ENCODE peak calls at places on chromosomes 2 and 18, in ten cellular contexts. One of them, this sample, is unnamed.

GRCh38 chr18:31197676-31198075 is 35.0 kb upstream of the DSC1 start:
- DNase-seq in mesenchymal stem cell: no peak
- DNase-seq in GM13977: no peak
- DNase-seq in NCI-H2081: no peak
- DNase-seq in COR-L47: peak; percentile 66
- DNase-seq in stimulated activated CD4-positive, alpha-beta T cell treated with anti-CD3 and anti-CD28 coated beads, Interleukin-2, amount 100 ng/mL, for 48 hours: no peak
- DNase-seq in tibial artery: no peak
- DNase-seq in lung microvascular endothelial cell: peak; percentile 19
- DNase-seq in activated CD4-positive, alpha-beta T cell treated with anti-CD3 and anti-CD28 coated beads, Interleukin-2, amount 10 ng/mL, durations not matched to agents 24 days and 14 days: no peak
- DNase-seq in activated effector memory CD4-positive, alpha-beta T cell treated with anti-CD3 and anti-CD28 coated beads, Interleukin-2, amount 50 U/mL, for 16 hours: no peak
- DNase-seq in this sample: no peak

GRCh38 chr18:49006641-49007136 is 55.9 kb upstream of the SMAD7 start:
- DNase-seq in mesenchymal stem cell: no peak
- DNase-seq in GM13977: no peak
- DNase-seq in NCI-H2081: peak; percentile 28
- DNase-seq in COR-L47: peak; percentile 95
- DNase-seq in stimulated activated CD4-positive, alpha-beta T cell treated with anti-CD3 and anti-CD28 coated beads, Interleukin-2, amount 100 ng/mL, for 48 hours: no peak
- DNase-seq in tibial artery: no peak
- DNase-seq in lung microvascular endothelial cell: no peak
- DNase-seq in activated CD4-positive, alpha-beta T cell treated with anti-CD3 and anti-CD28 coated beads, Interleukin-2, amount 10 ng/mL, durations not matched to agents 24 days and 14 days: no peak
- DNase-seq in activated effector memory CD4-positive, alpha-beta T cell treated with anti-CD3 and anti-CD28 coated beads, Interleukin-2, amount 50 U/mL, for 16 hours: no peak
- DNase-seq in this sample: no peak

GRCh38 chr2:99127999-99128398 is 13.5 kb upstream of the C2orf15 start:
- DNase-seq in mesenchymal stem cell: no peak
- DNase-seq in GM13977: no peak
- DNase-seq in NCI-H2081: no peak
- DNase-seq in COR-L47: no peak
- DNase-seq in stimulated activated CD4-positive, alpha-beta T cell treated with anti-CD3 and anti-CD28 coated beads, Interleukin-2, amount 100 ng/mL, for 48 hours: no peak
- DNase-seq in tibial artery: no peak
- DNase-seq in lung microvascular endothelial cell: no peak
- DNase-seq in activated CD4-positive, alpha-beta T cell treated with anti-CD3 and anti-CD28 coated beads, Interleukin-2, amount 10 ng/mL, durations not matched to agents 24 days and 14 days: no peak
- DNase-seq in activated effector memory CD4-positive, alpha-beta T cell treated with anti-CD3 and anti-CD28 coated beads, Interleukin-2, amount 50 U/mL, for 16 hours: no peak
- DNase-seq in this sample: no peak

GRCh38 chr18:43588838-43589237 is 311.5 kb upstream of the SYT4 start:
- DNase-seq in mesenchymal stem cell: no peak
- DNase-seq in GM13977: no peak
- DNase-seq in NCI-H2081: no peak
- DNase-seq in COR-L47: no peak
- DNase-seq in stimulated activated CD4-positive, alpha-beta T cell treated with anti-CD3 and anti-CD28 coated beads, Interleukin-2, amount 100 ng/mL, for 48 hours: no peak
- DNase-seq in tibial artery: no peak
- DNase-seq in lung microvascular endothelial cell: no peak
- DNase-seq in activated CD4-positive, alpha-beta T cell treated with anti-CD3 and anti-CD28 coated beads, Interleukin-2, amount 10 ng/mL, durations not matched to agents 24 days and 14 days: no peak
- DNase-seq in activated effector memory CD4-positive, alpha-beta T cell treated with anti-CD3 and anti-CD28 coated beads, Interleukin-2, amount 50 U/mL, for 16 hours: no peak
- DNase-seq in this sample: no peak

GRCh38 chr2:94956797-94957391 is 68.6 kb upstream of the MAL start:
- DNase-seq in mesenchymal stem cell: peak; percentile 1
- DNase-seq in GM13977: peak; percentile 54
- DNase-seq in NCI-H2081: peak; percentile 20
- DNase-seq in COR-L47: no peak
- DNase-seq in stimulated activated CD4-positive, alpha-beta T cell treated with anti-CD3 and anti-CD28 coated beads, Interleukin-2, amount 100 ng/mL, for 48 hours: peak; percentile 32
- DNase-seq in tibial artery: no peak
- DNase-seq in lung microvascular endothelial cell: peak; percentile 46
- DNase-seq in activated CD4-positive, alpha-beta T cell treated with anti-CD3 and anti-CD28 coated beads, Interleukin-2, amount 10 ng/mL, durations not matched to agents 24 days and 14 days: peak; percentile 80
- DNase-seq in activated effector memory CD4-positive, alpha-beta T cell treated with anti-CD3 and anti-CD28 coated beads, Interleukin-2, amount 50 U/mL, for 16 hours: peak; percentile 74
- DNase-seq in this sample: no peak

GRCh38 chr2:9207641-9208301 is 1.2 kb downstream of the ASAP2 start:
- DNase-seq in mesenchymal stem cell: peak; percentile 45
- DNase-seq in GM13977: peak; percentile 48
- DNase-seq in NCI-H2081: no peak
- DNase-seq in COR-L47: peak; percentile 10
- DNase-seq in stimulated activated CD4-positive, alpha-beta T cell treated with anti-CD3 and anti-CD28 coated beads, Interleukin-2, amount 100 ng/mL, for 48 hours: peak; percentile 4
- DNase-seq in tibial artery: no peak
- DNase-seq in lung microvascular endothelial cell: peak; percentile 37
- DNase-seq in activated CD4-positive, alpha-beta T cell treated with anti-CD3 and anti-CD28 coated beads, Interleukin-2, amount 10 ng/mL, durations not matched to agents 24 days and 14 days: peak; percentile 62
- DNase-seq in activated effector memory CD4-positive, alpha-beta T cell treated with anti-CD3 and anti-CD28 coated beads, Interleukin-2, amount 50 U/mL, for 16 hours: no peak
- DNase-seq in this sample: no peak

GRCh38 chr2:195319112-195319460 is 337.9 kb upstream of the SLC39A10 start:
- DNase-seq in mesenchymal stem cell: peak; percentile 40
- DNase-seq in GM13977: no peak
- DNase-seq in NCI-H2081: no peak
- DNase-seq in COR-L47: no peak
- DNase-seq in stimulated activated CD4-positive, alpha-beta T cell treated with anti-CD3 and anti-CD28 coated beads, Interleukin-2, amount 100 ng/mL, for 48 hours: no peak
- DNase-seq in tibial artery: no peak
- DNase-seq in lung microvascular endothelial cell: no peak
- DNase-seq in activated CD4-positive, alpha-beta T cell treated with anti-CD3 and anti-CD28 coated beads, Interleukin-2, amount 10 ng/mL, durations not matched to agents 24 days and 14 days: no peak
- DNase-seq in activated effector memory CD4-positive, alpha-beta T cell treated with anti-CD3 and anti-CD28 coated beads, Interleukin-2, amount 50 U/mL, for 16 hours: no peak
- DNase-seq in this sample: no peak

GRCh38 chr2:104025296-104025695 is 828.6 kb upstream of the POU3F3 start:
- DNase-seq in mesenchymal stem cell: no peak
- DNase-seq in GM13977: no peak
- DNase-seq in NCI-H2081: no peak
- DNase-seq in COR-L47: no peak
- DNase-seq in stimulated activated CD4-positive, alpha-beta T cell treated with anti-CD3 and anti-CD28 coated beads, Interleukin-2, amount 100 ng/mL, for 48 hours: no peak
- DNase-seq in tibial artery: no peak
- DNase-seq in lung microvascular endothelial cell: no peak
- DNase-seq in activated CD4-positive, alpha-beta T cell treated with anti-CD3 and anti-CD28 coated beads, Interleukin-2, amount 10 ng/mL, durations not matched to agents 24 days and 14 days: no peak
- DNase-seq in activated effector memory CD4-positive, alpha-beta T cell treated with anti-CD3 and anti-CD28 coated beads, Interleukin-2, amount 50 U/mL, for 16 hours: no peak
- DNase-seq in this sample: no peak

GRCh38 chr2:71333619-71334018 is 2.0 kb downstream of the ZNF638 start:
- DNase-seq in mesenchymal stem cell: no peak
- DNase-seq in GM13977: no peak
- DNase-seq in NCI-H2081: no peak
- DNase-seq in COR-L47: no peak
- DNase-seq in stimulated activated CD4-positive, alpha-beta T cell treated with anti-CD3 and anti-CD28 coated beads, Interleukin-2, amount 100 ng/mL, for 48 hours: no peak
- DNase-seq in tibial artery: no peak
- DNase-seq in lung microvascular endothelial cell: peak; percentile 9
- DNase-seq in activated CD4-positive, alpha-beta T cell treated with anti-CD3 and anti-CD28 coated beads, Interleukin-2, amount 10 ng/mL, durations not matched to agents 24 days and 14 days: no peak
- DNase-seq in activated effector memory CD4-positive, alpha-beta T cell treated with anti-CD3 and anti-CD28 coated beads, Interleukin-2, amount 50 U/mL, for 16 hours: no peak
- DNase-seq in this sample: no peak

GRCh38 chr18:74342416-74343043 is 26.9 kb downstream of the C18orf63 start:
- DNase-seq in mesenchymal stem cell: peak; percentile 75
- DNase-seq in GM13977: peak; percentile 14
- DNase-seq in NCI-H2081: peak; percentile 25
- DNase-seq in COR-L47: peak; percentile 13
- DNase-seq in stimulated activated CD4-positive, alpha-beta T cell treated with anti-CD3 and anti-CD28 coated beads, Interleukin-2, amount 100 ng/mL, for 48 hours: peak; percentile 8
- DNase-seq in tibial artery: no peak
- DNase-seq in lung microvascular endothelial cell: peak; percentile 71
- DNase-seq in activated CD4-positive, alpha-beta T cell treated with anti-CD3 and anti-CD28 coated beads, Interleukin-2, amount 10 ng/mL, durations not matched to agents 24 days and 14 days: peak; percentile 72
- DNase-seq in activated effector memory CD4-positive, alpha-beta T cell treated with anti-CD3 and anti-CD28 coated beads, Interleukin-2, amount 50 U/mL, for 16 hours: no peak
- DNase-seq in this sample: no peak

GRCh38 chr2:207869784-207870778 is 100.4 kb upstream of the FZD5 start:
- DNase-seq in mesenchymal stem cell: peak; percentile 63
- DNase-seq in GM13977: no peak
- DNase-seq in NCI-H2081: no peak
- DNase-seq in COR-L47: no peak
- DNase-seq in stimulated activated CD4-positive, alpha-beta T cell treated with anti-CD3 and anti-CD28 coated beads, Interleukin-2, amount 100 ng/mL, for 48 hours: no peak
- DNase-seq in tibial artery: no peak
- DNase-seq in lung microvascular endothelial cell: peak; percentile 28
- DNase-seq in activated CD4-positive, alpha-beta T cell treated with anti-CD3 and anti-CD28 coated beads, Interleukin-2, amount 10 ng/mL, durations not matched to agents 24 days and 14 days: no peak
- DNase-seq in activated effector memory CD4-positive, alpha-beta T cell treated with anti-CD3 and anti-CD28 coated beads, Interleukin-2, amount 50 U/mL, for 16 hours: no peak
- DNase-seq in this sample: no peak

GRCh38 chr18:29123706-29124530 is 947.0 kb upstream of the CDH2 start:
- DNase-seq in mesenchymal stem cell: peak; percentile 29
- DNase-seq in GM13977: no peak
- DNase-seq in NCI-H2081: no peak
- DNase-seq in COR-L47: no peak
- DNase-seq in stimulated activated CD4-positive, alpha-beta T cell treated with anti-CD3 and anti-CD28 coated beads, Interleukin-2, amount 100 ng/mL, for 48 hours: no peak
- DNase-seq in tibial artery: no peak
- DNase-seq in lung microvascular endothelial cell: peak; percentile 22
- DNase-seq in activated CD4-positive, alpha-beta T cell treated with anti-CD3 and anti-CD28 coated beads, Interleukin-2, amount 10 ng/mL, durations not matched to agents 24 days and 14 days: no peak
- DNase-seq in activated effector memory CD4-positive, alpha-beta T cell treated with anti-CD3 and anti-CD28 coated beads, Interleukin-2, amount 50 U/mL, for 16 hours: no peak
- DNase-seq in this sample: no peak

GRCh38 chr18:7979714-7980113 is 412.6 kb downstream of the PTPRM start:
- DNase-seq in mesenchymal stem cell: no peak
- DNase-seq in GM13977: no peak
- DNase-seq in NCI-H2081: no peak
- DNase-seq in COR-L47: no peak
- DNase-seq in stimulated activated CD4-positive, alpha-beta T cell treated with anti-CD3 and anti-CD28 coated beads, Interleukin-2, amount 100 ng/mL, for 48 hours: no peak
- DNase-seq in tibial artery: no peak
- DNase-seq in lung microvascular endothelial cell: no peak
- DNase-seq in activated CD4-positive, alpha-beta T cell treated with anti-CD3 and anti-CD28 coated beads, Interleukin-2, amount 10 ng/mL, durations not matched to agents 24 days and 14 days: peak; percentile 41
- DNase-seq in activated effector memory CD4-positive, alpha-beta T cell treated with anti-CD3 and anti-CD28 coated beads, Interleukin-2, amount 50 U/mL, for 16 hours: no peak
- DNase-seq in this sample: no peak

GRCh38 chr18:27136208-27136535 is 48.9 kb downstream of the CHST9 start:
- DNase-seq in mesenchymal stem cell: peak; percentile 23
- DNase-seq in GM13977: no peak
- DNase-seq in NCI-H2081: no peak
- DNase-seq in COR-L47: no peak
- DNase-seq in stimulated activated CD4-positive, alpha-beta T cell treated with anti-CD3 and anti-CD28 coated beads, Interleukin-2, amount 100 ng/mL, for 48 hours: no peak
- DNase-seq in tibial artery: no peak
- DNase-seq in lung microvascular endothelial cell: no peak
- DNase-seq in activated CD4-positive, alpha-beta T cell treated with anti-CD3 and anti-CD28 coated beads, Interleukin-2, amount 10 ng/mL, durations not matched to agents 24 days and 14 days: no peak
- DNase-seq in activated effector memory CD4-positive, alpha-beta T cell treated with anti-CD3 and anti-CD28 coated beads, Interleukin-2, amount 50 U/mL, for 16 hours: no peak
- DNase-seq in this sample: no peak

GRCh38 chr18:58723810-58724602 is 52.7 kb downstream of the MALT1 start:
- DNase-seq in mesenchymal stem cell: peak; percentile 38
- DNase-seq in GM13977: no peak
- DNase-seq in NCI-H2081: no peak
- DNase-seq in COR-L47: no peak
- DNase-seq in stimulated activated CD4-positive, alpha-beta T cell treated with anti-CD3 and anti-CD28 coated beads, Interleukin-2, amount 100 ng/mL, for 48 hours: no peak
- DNase-seq in tibial artery: no peak
- DNase-seq in lung microvascular endothelial cell: peak; percentile 87
- DNase-seq in activated CD4-positive, alpha-beta T cell treated with anti-CD3 and anti-CD28 coated beads, Interleukin-2, amount 10 ng/mL, durations not matched to agents 24 days and 14 days: no peak
- DNase-seq in activated effector memory CD4-positive, alpha-beta T cell treated with anti-CD3 and anti-CD28 coated beads, Interleukin-2, amount 50 U/mL, for 16 hours: no peak
- DNase-seq in this sample: no peak

GRCh38 chr2:197092431-197092830 is 165.9 kb upstream of the PGAP1 start:
- DNase-seq in mesenchymal stem cell: peak; percentile 92
- DNase-seq in GM13977: no peak
- DNase-seq in NCI-H2081: no peak
- DNase-seq in COR-L47: peak; percentile 41
- DNase-seq in stimulated activated CD4-positive, alpha-beta T cell treated with anti-CD3 and anti-CD28 coated beads, Interleukin-2, amount 100 ng/mL, for 48 hours: no peak
- DNase-seq in tibial artery: no peak
- DNase-seq in lung microvascular endothelial cell: no peak
- DNase-seq in activated CD4-positive, alpha-beta T cell treated with anti-CD3 and anti-CD28 coated beads, Interleukin-2, amount 10 ng/mL, durations not matched to agents 24 days and 14 days: no peak
- DNase-seq in activated effector memory CD4-positive, alpha-beta T cell treated with anti-CD3 and anti-CD28 coated beads, Interleukin-2, amount 50 U/mL, for 16 hours: no peak
- DNase-seq in this sample: no peak

GRCh38 chr2:28457237-28457636 is 38.6 kb upstream of the PLB1 start:
- DNase-seq in mesenchymal stem cell: no peak
- DNase-seq in GM13977: no peak
- DNase-seq in NCI-H2081: no peak
- DNase-seq in COR-L47: no peak
- DNase-seq in stimulated activated CD4-positive, alpha-beta T cell treated with anti-CD3 and anti-CD28 coated beads, Interleukin-2, amount 100 ng/mL, for 48 hours: no peak
- DNase-seq in tibial artery: no peak
- DNase-seq in lung microvascular endothelial cell: no peak
- DNase-seq in activated CD4-positive, alpha-beta T cell treated with anti-CD3 and anti-CD28 coated beads, Interleukin-2, amount 10 ng/mL, durations not matched to agents 24 days and 14 days: no peak
- DNase-seq in activated effector memory CD4-positive, alpha-beta T cell treated with anti-CD3 and anti-CD28 coated beads, Interleukin-2, amount 50 U/mL, for 16 hours: no peak
- DNase-seq in this sample: no peak

GRCh38 chr2:68177541-68177940 is 19.9 kb downstream of the PNO1 start:
- DNase-seq in mesenchymal stem cell: no peak
- DNase-seq in GM13977: no peak
- DNase-seq in NCI-H2081: no peak
- DNase-seq in COR-L47: no peak
- DNase-seq in stimulated activated CD4-positive, alpha-beta T cell treated with anti-CD3 and anti-CD28 coated beads, Interleukin-2, amount 100 ng/mL, for 48 hours: no peak
- DNase-seq in tibial artery: no peak
- DNase-seq in lung microvascular endothelial cell: no peak
- DNase-seq in activated CD4-positive, alpha-beta T cell treated with anti-CD3 and anti-CD28 coated beads, Interleukin-2, amount 10 ng/mL, durations not matched to agents 24 days and 14 days: no peak
- DNase-seq in activated effector memory CD4-positive, alpha-beta T cell treated with anti-CD3 and anti-CD28 coated beads, Interleukin-2, amount 50 U/mL, for 16 hours: no peak
- DNase-seq in this sample: no peak

GRCh38 chr2:95297088-95297487 is at the start of gene KCNIP3:
- DNase-seq in mesenchymal stem cell: no peak
- DNase-seq in GM13977: no peak
- DNase-seq in NCI-H2081: peak; percentile 79
- DNase-seq in COR-L47: peak; percentile 82
- DNase-seq in stimulated activated CD4-positive, alpha-beta T cell treated with anti-CD3 and anti-CD28 coated beads, Interleukin-2, amount 100 ng/mL, for 48 hours: no peak
- DNase-seq in tibial artery: no peak
- DNase-seq in lung microvascular endothelial cell: no peak
- DNase-seq in activated CD4-positive, alpha-beta T cell treated with anti-CD3 and anti-CD28 coated beads, Interleukin-2, amount 10 ng/mL, durations not matched to agents 24 days and 14 days: no peak
- DNase-seq in activated effector memory CD4-positive, alpha-beta T cell treated with anti-CD3 and anti-CD28 coated beads, Interleukin-2, amount 50 U/mL, for 16 hours: no peak
- DNase-seq in this sample: peak; percentile 78

GRCh38 chr2:186518291-186518690 is 32.2 kb downstream of the ZC3H15 start:
- DNase-seq in mesenchymal stem cell: no peak
- DNase-seq in GM13977: no peak
- DNase-seq in NCI-H2081: no peak
- DNase-seq in COR-L47: no peak
- DNase-seq in stimulated activated CD4-positive, alpha-beta T cell treated with anti-CD3 and anti-CD28 coated beads, Interleukin-2, amount 100 ng/mL, for 48 hours: no peak
- DNase-seq in tibial artery: no peak
- DNase-seq in lung microvascular endothelial cell: no peak
- DNase-seq in activated CD4-positive, alpha-beta T cell treated with anti-CD3 and anti-CD28 coated beads, Interleukin-2, amount 10 ng/mL, durations not matched to agents 24 days and 14 days: no peak
- DNase-seq in activated effector memory CD4-positive, alpha-beta T cell treated with anti-CD3 and anti-CD28 coated beads, Interleukin-2, amount 50 U/mL, for 16 hours: no peak
- DNase-seq in this sample: no peak

GRCh38 chr2:121387591-121388325 is 102.8 kb upstream of the TFCP2L1 start:
- DNase-seq in mesenchymal stem cell: no peak
- DNase-seq in GM13977: no peak
- DNase-seq in NCI-H2081: no peak
- DNase-seq in COR-L47: no peak
- DNase-seq in stimulated activated CD4-positive, alpha-beta T cell treated with anti-CD3 and anti-CD28 coated beads, Interleukin-2, amount 100 ng/mL, for 48 hours: no peak
- DNase-seq in tibial artery: no peak
- DNase-seq in lung microvascular endothelial cell: no peak
- DNase-seq in activated CD4-positive, alpha-beta T cell treated with anti-CD3 and anti-CD28 coated beads, Interleukin-2, amount 10 ng/mL, durations not matched to agents 24 days and 14 days: peak; percentile 43
- DNase-seq in activated effector memory CD4-positive, alpha-beta T cell treated with anti-CD3 and anti-CD28 coated beads, Interleukin-2, amount 50 U/mL, for 16 hours: no peak
- DNase-seq in this sample: no peak

GRCh38 chr2:72112421-72112820 is 35.2 kb downstream of the CYP26B1 start:
- DNase-seq in mesenchymal stem cell: no peak
- DNase-seq in GM13977: no peak
- DNase-seq in NCI-H2081: no peak
- DNase-seq in COR-L47: no peak
- DNase-seq in stimulated activated CD4-positive, alpha-beta T cell treated with anti-CD3 and anti-CD28 coated beads, Interleukin-2, amount 100 ng/mL, for 48 hours: no peak
- DNase-seq in tibial artery: no peak
- DNase-seq in lung microvascular endothelial cell: no peak
- DNase-seq in activated CD4-positive, alpha-beta T cell treated with anti-CD3 and anti-CD28 coated beads, Interleukin-2, amount 10 ng/mL, durations not matched to agents 24 days and 14 days: no peak
- DNase-seq in activated effector memory CD4-positive, alpha-beta T cell treated with anti-CD3 and anti-CD28 coated beads, Interleukin-2, amount 50 U/mL, for 16 hours: no peak
- DNase-seq in this sample: no peak

GRCh38 chr2:241514545-241514944 is 6.2 kb upstream of the STK25 start:
- DNase-seq in mesenchymal stem cell: no peak
- DNase-seq in GM13977: no peak
- DNase-seq in NCI-H2081: no peak
- DNase-seq in COR-L47: no peak
- DNase-seq in stimulated activated CD4-positive, alpha-beta T cell treated with anti-CD3 and anti-CD28 coated beads, Interleukin-2, amount 100 ng/mL, for 48 hours: no peak
- DNase-seq in tibial artery: no peak
- DNase-seq in lung microvascular endothelial cell: no peak
- DNase-seq in activated CD4-positive, alpha-beta T cell treated with anti-CD3 and anti-CD28 coated beads, Interleukin-2, amount 10 ng/mL, durations not matched to agents 24 days and 14 days: no peak
- DNase-seq in activated effector memory CD4-positive, alpha-beta T cell treated with anti-CD3 and anti-CD28 coated beads, Interleukin-2, amount 50 U/mL, for 16 hours: no peak
- DNase-seq in this sample: no peak

GRCh38 chr2:58098254-58099096 is 51.9 kb downstream of the VRK2 start:
- DNase-seq in mesenchymal stem cell: peak; percentile 24
- DNase-seq in GM13977: no peak
- DNase-seq in NCI-H2081: no peak
- DNase-seq in COR-L47: no peak
- DNase-seq in stimulated activated CD4-positive, alpha-beta T cell treated with anti-CD3 and anti-CD28 coated beads, Interleukin-2, amount 100 ng/mL, for 48 hours: no peak
- DNase-seq in tibial artery: no peak
- DNase-seq in lung microvascular endothelial cell: no peak
- DNase-seq in activated CD4-positive, alpha-beta T cell treated with anti-CD3 and anti-CD28 coated beads, Interleukin-2, amount 10 ng/mL, durations not matched to agents 24 days and 14 days: no peak
- DNase-seq in activated effector memory CD4-positive, alpha-beta T cell treated with anti-CD3 and anti-CD28 coated beads, Interleukin-2, amount 50 U/mL, for 16 hours: no peak
- DNase-seq in this sample: no peak

GRCh38 chr2:232876978-232877441 is 6.9 kb downstream of the SNORC start:
- DNase-seq in mesenchymal stem cell: no peak
- DNase-seq in GM13977: no peak
- DNase-seq in NCI-H2081: no peak
- DNase-seq in COR-L47: no peak
- DNase-seq in stimulated activated CD4-positive, alpha-beta T cell treated with anti-CD3 and anti-CD28 coated beads, Interleukin-2, amount 100 ng/mL, for 48 hours: no peak
- DNase-seq in tibial artery: peak; percentile 50
- DNase-seq in lung microvascular endothelial cell: no peak
- DNase-seq in activated CD4-positive, alpha-beta T cell treated with anti-CD3 and anti-CD28 coated beads, Interleukin-2, amount 10 ng/mL, durations not matched to agents 24 days and 14 days: no peak
- DNase-seq in activated effector memory CD4-positive, alpha-beta T cell treated with anti-CD3 and anti-CD28 coated beads, Interleukin-2, amount 50 U/mL, for 16 hours: peak; percentile 54
- DNase-seq in this sample: no peak

GRCh38 chr18:50356036-50356945 is 18.6 kb upstream of the SKA1 start:
- DNase-seq in mesenchymal stem cell: peak; percentile 49
- DNase-seq in GM13977: peak; percentile 29
- DNase-seq in NCI-H2081: no peak
- DNase-seq in COR-L47: no peak
- DNase-seq in stimulated activated CD4-positive, alpha-beta T cell treated with anti-CD3 and anti-CD28 coated beads, Interleukin-2, amount 100 ng/mL, for 48 hours: no peak
- DNase-seq in tibial artery: no peak
- DNase-seq in lung microvascular endothelial cell: no peak
- DNase-seq in activated CD4-positive, alpha-beta T cell treated with anti-CD3 and anti-CD28 coated beads, Interleukin-2, amount 10 ng/mL, durations not matched to agents 24 days and 14 days: peak; percentile 63
- DNase-seq in activated effector memory CD4-positive, alpha-beta T cell treated with anti-CD3 and anti-CD28 coated beads, Interleukin-2, amount 50 U/mL, for 16 hours: no peak
- DNase-seq in this sample: no peak

GRCh38 chr2:128591841-128592822 is 273.5 kb upstream of the HS6ST1 start:
- DNase-seq in mesenchymal stem cell: no peak
- DNase-seq in GM13977: no peak
- DNase-seq in NCI-H2081: no peak
- DNase-seq in COR-L47: no peak
- DNase-seq in stimulated activated CD4-positive, alpha-beta T cell treated with anti-CD3 and anti-CD28 coated beads, Interleukin-2, amount 100 ng/mL, for 48 hours: no peak
- DNase-seq in tibial artery: no peak
- DNase-seq in lung microvascular endothelial cell: no peak
- DNase-seq in activated CD4-positive, alpha-beta T cell treated with anti-CD3 and anti-CD28 coated beads, Interleukin-2, amount 10 ng/mL, durations not matched to agents 24 days and 14 days: no peak
- DNase-seq in activated effector memory CD4-positive, alpha-beta T cell treated with anti-CD3 and anti-CD28 coated beads, Interleukin-2, amount 50 U/mL, for 16 hours: no peak
- DNase-seq in this sample: no peak

GRCh38 chr2:239790721-239791120 is 234.4 kb downstream of the NDUFA10 start:
- DNase-seq in mesenchymal stem cell: no peak
- DNase-seq in GM13977: no peak
- DNase-seq in NCI-H2081: no peak
- DNase-seq in COR-L47: no peak
- DNase-seq in stimulated activated CD4-positive, alpha-beta T cell treated with anti-CD3 and anti-CD28 coated beads, Interleukin-2, amount 100 ng/mL, for 48 hours: no peak
- DNase-seq in tibial artery: peak; percentile 51
- DNase-seq in lung microvascular endothelial cell: no peak
- DNase-seq in activated CD4-positive, alpha-beta T cell treated with anti-CD3 and anti-CD28 coated beads, Interleukin-2, amount 10 ng/mL, durations not matched to agents 24 days and 14 days: no peak
- DNase-seq in activated effector memory CD4-positive, alpha-beta T cell treated with anti-CD3 and anti-CD28 coated beads, Interleukin-2, amount 50 U/mL, for 16 hours: no peak
- DNase-seq in this sample: no peak

This sample was measured in dorsolateral prefrontal cortex.